ENCODE peak calls at places on chromosome 2, in four cellular contexts. D is fibroblast of mammary gland; J is GM10248; X is activated effector memory CD4-positive, alpha-beta T cell treated with anti-CD3 and anti-CD28 coated beads, Interleukin-2, amount 50 U/mL, for 16 hours. T is an unnamed sample.

GRCh38 chr2:217943379-217944321 is 59.1 kb downstream of the TNS1 start:
- DNase-seq in X (no peak), J (no peak), D (peak), T (peak)

GRCh38 chr2:138090330-138090729 is 126.1 kb downstream of the HNMT start:
- DNase-seq in X (no peak), D (peak), J (peak), T (peak)

GRCh38 chr2:164794432-164795231 is 47.0 kb downstream of the COBLL1 start:
- DNase-seq in X (no peak), J (no peak), D (no peak), T (no peak)

GRCh38 chr2:123659120-123659519 is 366.0 kb upstream of the CNTNAP5 start:
- DNase-seq in X (no peak), J (no peak), D (no peak), T (no peak)

GRCh38 chr2:231393149-231394131 is 2.1 kb upstream of the B3GNT7 start:
- DNase-seq in X (no peak), D (no peak), J (peak), T (no peak)

GRCh38 chr2:231891514-231891905 is 34.7 kb downstream of the NPPC start:
- DNase-seq in D (no peak), J (no peak), X (no peak), T (no peak)

GRCh38 chr2:217902281-217903141 is 100.3 kb downstream of the TNS1 start:
- DNase-seq in D (peak), X (no peak), J (no peak), T (peak)

GRCh38 chr2:40760071-40760666 is 308.3 kb upstream of the SLC8A1 start:
- DNase-seq in D (peak), X (no peak), J (no peak), T (peak)

GRCh38 chr2:128466377-128467175 is 147.9 kb upstream of the HS6ST1 start:
- DNase-seq in D (no peak), J (no peak), X (no peak), T (peak)

GRCh38 chr2:16525265-16525887 is 140.3 kb downstream of the CYRIA start:
- DNase-seq in J (peak), X (no peak), D (peak), T (no peak)

GRCh38 chr2:179646173-179646762 is 215.1 kb downstream of the ZNF385B start:
- DNase-seq in X (no peak), J (no peak), D (no peak), T (no peak)

GRCh38 chr2:165203689-165204559 is at the start of gene SCN3A:
- DNase-seq in X (no peak), J (peak), D (peak), T (peak)

GRCh38 chr2:132448771-132449170 is 32.2 kb downstream of the GPR39 start:
- DNase-seq in X (no peak), J (no peak), D (peak), T (peak)

GRCh38 chr2:191677091-191677645 is 768 bp upstream of the NABP1 start:
- DNase-seq in D (peak), J (peak), X (peak), T (peak)

GRCh38 chr2:46445561-46445960 is 33.8 kb upstream of the TMEM247 start:
- DNase-seq in D (no peak), J (no peak), X (no peak), T (no peak)